ENCODE peak calls at places on chromosome 3, in six cellular contexts. J is neuronal stem cell; C is heart left ventricle; Z is astrocyte; E is uterus; I is CD4-positive, alpha-beta memory T cell. X is an unnamed sample.
A peak's percentile ranks its signal among the peaks of the same experiment; 100 is the strongest.

GRCh38 chr3:141797819-141798405 is 34.7 kb downstream of the GRK7 start:
- DNase-seq in J (no peak), C (no peak), Z (no peak), E (no peak), I (peak; percentile 13), X (no peak)

GRCh38 chr3:141738636-141739363 is 702 bp downstream of the RNF7 start:
- DNase-seq in J (no peak), C (no peak), Z (peak; percentile 36), E (no peak), I (peak; percentile 29), X (no peak)

GRCh38 chr3:47685037-47685436 is 96.7 kb downstream of the SMARCC1 start:
- DNase-seq in J (no peak), C (no peak), Z (peak; percentile 49), E (no peak), I (no peak), X (no peak)

GRCh38 chr3:48899298-48899697 is 616 bp upstream of the SLC25A20 start:
- DNase-seq in J (no peak), C (no peak), Z (no peak), E (no peak), I (peak; percentile 41), X (no peak)

GRCh38 chr3:140509534-140509933 is 168.3 kb upstream of the TRIM42 start:
- DNase-seq in J (no peak), C (no peak), Z (no peak), E (no peak), I (no peak), X (no peak)

GRCh38 chr3:151816091-151816604 is 2.2 kb downstream of the AADAC start:
- DNase-seq in J (no peak), C (no peak), Z (peak; percentile 78), E (peak; percentile 34), I (no peak), X (no peak)

GRCh38 chr3:111260878-111261277 is 189.3 kb downstream of the NECTIN3 start:
- DNase-seq in J (no peak), C (no peak), Z (peak; percentile 44), E (no peak), I (no peak), X (no peak)

GRCh38 chr3:194888916-194889315 is 203.2 kb downstream of the FAM43A start:
- DNase-seq in J (no peak), C (no peak), Z (no peak), E (no peak), I (no peak), X (no peak)

GRCh38 chr3:9244495-9245183 is 4.8 kb downstream of the SRGAP3 start:
- DNase-seq in J (no peak), C (no peak), Z (no peak), E (no peak), I (no peak), X (no peak)

GRCh38 chr3:192188218-192188835 is 539.0 kb downstream of the FGF12 start:
- DNase-seq in J (peak; percentile 40), C (peak; percentile 22), Z (peak; percentile 13), E (no peak), I (peak; percentile 9), X (peak; percentile 52)

GRCh38 chr3:167350245-167350862 is 29.7 kb downstream of the ZBBX start:
- DNase-seq in J (peak; percentile 29), C (no peak), Z (peak; percentile 8), E (no peak), I (no peak), X (no peak)

GRCh38 chr3:150210461-150211110 is 197.5 kb upstream of the TSC22D2 start:
- DNase-seq in J (no peak), C (no peak), Z (no peak), E (no peak), I (no peak), X (no peak)

GRCh38 chr3:74027121-74027520 is 402.4 kb upstream of the PDZRN3 start:
- DNase-seq in J (no peak), C (no peak), Z (no peak), E (no peak), I (no peak), X (no peak)

GRCh38 chr3:35739964-35740527 is 100.7 kb downstream of the ARPP21 start:
- DNase-seq in J (no peak), C (no peak), Z (no peak), E (no peak), I (no peak), X (no peak)

GRCh38 chr3:128473180-128473519 is 6.5 kb upstream of the DNAJB8 start:
- DNase-seq in J (no peak), C (no peak), Z (no peak), E (no peak), I (no peak), X (no peak)

GRCh38 chr3:15899438-15899837 is 101.7 kb upstream of the ANKRD28 start:
- DNase-seq in J (no peak), C (no peak), Z (peak; percentile 98), E (no peak), I (no peak), X (peak; percentile 6)

GRCh38 chr3:195226900-195227447 is 44.0 kb downstream of the XXYLT1 start:
- DNase-seq in J (no peak), C (no peak), Z (no peak), E (peak; percentile 15), I (no peak), X (no peak)

GRCh38 chr3:5202267-5202666 is 14.8 kb downstream of the EDEM1 start:
- DNase-seq in J (no peak), C (no peak), Z (no peak), E (no peak), I (no peak), X (no peak)

DNA sequence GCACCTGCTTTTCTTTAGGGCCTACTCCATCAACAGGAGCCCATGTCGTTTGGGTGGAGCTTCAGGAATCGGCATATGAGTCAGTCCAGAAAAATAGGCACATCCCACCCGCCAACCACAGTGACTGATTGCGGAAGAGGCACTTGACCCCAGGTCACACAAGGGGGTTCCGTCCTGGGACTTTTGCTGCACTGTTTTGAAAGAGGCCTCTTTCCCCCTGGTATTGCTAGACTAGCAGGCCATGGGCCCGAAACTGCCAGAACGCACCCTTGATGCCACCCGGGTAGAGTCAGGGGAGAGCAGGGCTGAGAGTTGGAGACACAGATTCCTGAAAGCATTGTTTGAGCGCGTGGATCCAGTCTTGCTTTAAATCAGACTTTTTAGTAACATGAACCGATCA is 19.3 kb upstream of the NRROS start:
- DNase-seq in J (peak; percentile 29), C (no peak), Z (peak; percentile 40), E (no peak), I (no peak), X (no peak)
- H3K4me1 ChIP-seq in J (peaks cover 17% of the 10 kb centered on the region), C (no peaks in the 10 kb centered on the region), Z (no peaks in the 10 kb centered on the region), E (no peaks in the 10 kb centered on the region), I (peaks cover 14% of the 10 kb centered on the region), X (no peaks in the 10 kb centered on the region)

GRCh38 chr3:51703776-51704510 is 2.9 kb upstream of the GRM2 start:
- DNase-seq in J (no peak), C (no peak), Z (no peak), E (no peak), I (no peak), X (no peak)
- H3K4me3 ChIP-seq in J (no peak overlapping the region), C (no peak overlapping the region), Z (no peak overlapping the region), E (no peak overlapping the region), I (no peak overlapping the region), X (no peak overlapping the region)

DNA sequence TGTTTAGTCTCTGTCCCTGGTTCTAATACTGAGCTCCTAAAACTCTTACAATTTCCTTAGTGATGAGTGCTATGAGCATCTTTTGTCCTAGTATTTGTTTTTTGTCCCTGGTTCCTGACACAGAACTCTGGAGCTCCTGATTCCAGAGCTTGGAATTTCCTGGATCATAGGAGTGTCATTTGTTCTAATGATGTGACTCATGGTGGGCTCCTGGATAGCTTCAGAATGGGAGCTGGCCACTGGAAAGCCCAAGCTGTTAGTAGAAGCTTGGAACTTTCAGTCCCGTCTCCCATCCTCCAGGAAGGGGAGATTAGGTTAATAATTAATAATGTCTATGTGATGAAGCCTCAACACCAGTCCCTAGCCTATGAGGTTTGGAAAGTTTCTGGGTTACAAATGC is 98.2 kb downstream of the CNTN6 start:
- DNase-seq in J (no peak), C (no peak), Z (peak; percentile 42), E (no peak), I (no peak), X (no peak)
- H3K9me3 ChIP-seq in J (no peaks in the 10 kb centered on the region), C (no peaks in the 10 kb centered on the region), Z (no peaks in the 10 kb centered on the region), E (no peaks in the 10 kb centered on the region), I (no peaks in the 10 kb centered on the region), X (peaks cover 9% of the 10 kb centered on the region)

GRCh38 chr3:46399557-46399956 is 7.3 kb downstream of the CCR5AS start:
- DNase-seq in J (no peak), C (no peak), Z (peak; percentile 12), E (no peak), I (no peak), X (no peak)

GRCh38 chr3:46400846-46401245 is 6.0 kb downstream of the CCR5AS start:
- DNase-seq in J (no peak), C (no peak), Z (no peak), E (no peak), I (no peak), X (no peak)

GRCh38 chr3:46398186-46398955 is 8.5 kb downstream of the CCR5AS start:
- DNase-seq in J (no peak), C (no peak), Z (no peak), E (no peak), I (no peak), X (no peak)

GRCh38 chr3:46401579-46401978 is 5.3 kb downstream of the CCR5AS start:
- DNase-seq in J (no peak), C (no peak), Z (no peak), E (no peak), I (no peak), X (no peak)

DNA sequence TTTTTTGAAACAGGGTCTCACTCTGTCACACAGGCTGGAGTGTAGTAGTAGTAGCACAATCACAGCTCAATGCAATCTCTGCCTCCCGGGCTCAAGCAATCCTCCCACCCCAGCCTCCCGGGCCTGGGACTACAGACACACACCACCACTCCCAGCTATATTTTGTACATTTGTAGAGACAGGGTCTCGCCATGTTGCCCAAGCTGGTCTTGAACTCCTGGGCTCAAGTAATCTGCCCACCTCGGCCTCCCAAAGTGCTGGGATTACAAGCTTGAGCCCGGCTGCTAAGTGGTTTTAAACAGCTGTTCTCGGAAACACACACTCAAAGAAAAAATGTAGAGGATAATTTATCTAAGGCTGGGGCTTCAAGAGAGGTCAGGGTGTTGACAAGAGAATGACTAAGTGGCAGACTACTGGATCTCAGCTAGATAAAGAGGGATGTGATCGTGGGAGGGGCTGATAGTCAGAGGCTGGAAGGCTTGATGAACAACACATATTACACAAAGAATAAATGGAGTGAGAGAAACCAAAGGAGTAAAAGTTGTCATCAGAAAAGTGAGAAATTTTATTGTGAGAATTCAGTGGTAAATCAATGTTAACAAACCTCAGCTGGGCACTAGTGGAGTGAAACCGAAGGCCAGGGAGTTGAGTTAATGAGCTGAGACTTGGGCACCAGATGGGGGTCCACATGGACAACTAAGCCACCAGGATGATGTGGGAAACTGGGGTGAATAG is 6.7 kb downstream of the CCR5AS start:
- DNase-seq in J (no peak), C (no peak), Z (peak; percentile 78), E (no peak), I (no peak), X (no peak)
- H3K4me1 ChIP-seq in J (no peaks in the 10 kb centered on the region), C (no peaks in the 10 kb centered on the region), Z (peaks cover 13% of the 10 kb centered on the region), E (no peaks in the 10 kb centered on the region), I (no peaks in the 10 kb centered on the region), X (no peaks in the 10 kb centered on the region)